ENCODE peak calls at places on chromosomes 12 and 14, in six cellular contexts. R is IMR-90, Z is H9, V is mesenchymal stem cell, W is neuronal stem cell, O is trophoblast cell. P is an unnamed sample.

GRCh38 chr12:90338365-90338764 is 616.6 kb downstream of the CCER1 start:
- DNase-seq in Z (no peak), R (no peak), V (no peak), W (no peak), O (no peak), P (peak; percentile 73)

GRCh38 chr12:97465012-97465345 is 2.4 kb downstream of the RMST start:
- DNase-seq in R (no peak), W (no peak), V (no peak), Z (peak; percentile 83), O (no peak), P (peak; percentile 47)

GRCh38 chr12:52415870-52416750 is 10.0 kb upstream of the KRT82 start:
- DNase-seq in Z (no peak), O (peak; percentile 89), R (peak; percentile 71), V (peak; percentile 81), W (no peak), P (no peak)

GRCh38 chr12:110906088-110906487 is 14.3 kb downstream of the MYL2 start:
- DNase-seq in Z (no peak), O (peak; percentile 34), W (no peak), R (no peak), V (no peak), P (no peak)

GRCh38 chr12:93793983-93794382 is 116.8 kb downstream of the CRADD start:
- DNase-seq in O (no peak), V (no peak), Z (no peak), R (peak; percentile 85), W (no peak), P (no peak)

GRCh38 chr14:95136631-95137030 is 20.7 kb downstream of the DICER1 start:
- DNase-seq in W (no peak), V (peak; percentile 24), O (no peak), Z (no peak), R (peak; percentile 23), P (no peak)

GRCh38 chr14:73339846-73340565 is 102.7 kb downstream of the PAPLN start:
- DNase-seq in W (no peak), V (no peak), O (peak; percentile 22), Z (no peak), R (no peak), P (peak; percentile 92)

GRCh38 chr12:2462087-2462486 is 332.7 kb upstream of the FKBP4 start:
- DNase-seq in O (no peak), V (no peak), W (no peak), R (no peak), Z (no peak), P (no peak)

GRCh38 chr14:68791078-68791983 is 1.5 kb downstream of the ZFP36L1 start:
- DNase-seq in W (no peak), O (peak; percentile 17), Z (no peak), V (peak; percentile 47), R (no peak), P (peak; percentile 55)

GRCh38 chr12:25307818-25308217 is 57.1 kb upstream of the KRAS start:
- DNase-seq in Z (no peak), R (peak; percentile 81), V (no peak), W (no peak), O (no peak), P (no peak)

GRCh38 chr12:131471271-131471905 is 239.5 kb upstream of the SFSWAP start:
- DNase-seq in Z (no peak), V (no peak), R (no peak), O (no peak), W (no peak), P (peak; percentile 41)

GRCh38 chr14:83741269-83741668 is 1788.7 kb upstream of the FLRT2 start:
- DNase-seq in Z (no peak), O (no peak), R (no peak), W (no peak), V (no peak), P (no peak)

GRCh38 chr12:64402181-64402580 is 2.0 kb upstream of the XPOT start:
- DNase-seq in V (no peak), W (no peak), O (no peak), R (no peak), Z (no peak), P (no peak)

GRCh38 chr12:53225635-53226424 is 6.2 kb downstream of the RARG start:
- DNase-seq in Z (peak; percentile 55), V (no peak), W (no peak), O (no peak), R (no peak), P (peak; percentile 54)

GRCh38 chr14:91876492-91876891 is 9.2 kb upstream of the TC2N start:
- DNase-seq in O (no peak), R (no peak), V (no peak), W (no peak), Z (no peak), P (no peak)

GRCh38 chr12:40058721-40059190 is 47.1 kb downstream of the SLC2A13 start:
- DNase-seq in R (peak; percentile 5), Z (no peak), V (peak; percentile 15), W (no peak), O (peak; percentile 79), P (no peak)
- H3K18ac ChIP-seq in R (no peak overlapping the region), Z (no peak overlapping the region), V (no peak overlapping the region), W (no peak overlapping the region), O (no peak overlapping the region), P (no peak overlapping the region)

GRCh38 chr12:89225401-89225800 is 126.9 kb downstream of the DUSP6 start:
- DNase-seq in R (peak; percentile 78), V (peak; percentile 70), Z (peak; percentile 41), W (no peak), O (peak; percentile 42), P (peak; percentile 85)
- H3K18ac ChIP-seq in R (peak overlapping the region; percentile 19), V (no peak overlapping the region), Z (peak overlapping the region; percentile 66), W (no peak overlapping the region), O (no peak overlapping the region), P (peak overlapping the region; percentile 44)

GRCh38 chr14:33356167-33356566 is 417.5 kb downstream of the NPAS3 start:
- DNase-seq in V (no peak), W (no peak), O (no peak), Z (no peak), R (no peak), P (no peak)
- H3K18ac ChIP-seq in V (no peak overlapping the region), W (no peak overlapping the region), O (no peak overlapping the region), Z (no peak overlapping the region), R (no peak overlapping the region), P (no peak overlapping the region)

GRCh38 chr12:121805171-121805687 is 1.4 kb downstream of the SETD1B start:
- DNase-seq in Z (no peak), W (no peak), V (peak; percentile 72), R (no peak), O (peak; percentile 38), P (peak; percentile 68)
- H3K18ac ChIP-seq in Z (no peak overlapping the region), W (peak overlapping the region; percentile 96), V (peak overlapping the region; percentile 14), R (peak overlapping the region; percentile 38), O (peak overlapping the region; percentile 89), P (peak overlapping the region; percentile 97)

GRCh38 chr12:32098112-32098511 is 8.5 kb upstream of the BICD1 start:
- DNase-seq in W (no peak), V (no peak), R (no peak), Z (no peak), O (no peak), P (no peak)

GRCh38 chr12:32102234-32102633 is 4.4 kb upstream of the BICD1 start:
- DNase-seq in R (no peak), O (no peak), V (no peak), W (no peak), Z (no peak), P (no peak)

GRCh38 chr12:32100888-32101287 is 5.8 kb upstream of the BICD1 start:
- DNase-seq in R (no peak), W (no peak), O (peak; percentile 50), Z (no peak), V (no peak), P (no peak)

GRCh38 chr12:32104572-32105355 is 1.9 kb upstream of the BICD1 start:
- DNase-seq in Z (no peak), V (no peak), R (no peak), O (no peak), W (no peak), P (no peak)

GRCh38 chr12:32100361-32100760 is 6.3 kb upstream of the BICD1 start:
- DNase-seq in W (no peak), R (no peak), O (no peak), Z (no peak), V (no peak), P (no peak)
- H3K18ac ChIP-seq in W (peak overlapping the region; percentile 4), R (no peak overlapping the region), O (no peak overlapping the region), Z (peak overlapping the region; percentile 69), V (no peak overlapping the region), P (peak overlapping the region; percentile 35)

GRCh38 chr14:70810621-70811020 is 1.3 kb upstream of the MAP3K9 start:
- DNase-seq in R (no peak), O (peak; percentile 17), V (no peak), Z (no peak), W (no peak), P (no peak)

GRCh38 chr14:70811065-70811464 is 1.8 kb upstream of the MAP3K9 start:
- DNase-seq in O (no peak), R (peak; percentile 8), Z (no peak), W (no peak), V (no peak), P (no peak)

GRCh38 chr14:70809238-70810214 is at the start of gene MAP3K9:
- DNase-seq in W (peak; percentile 97), Z (peak; percentile 100), O (peak; percentile 97), V (peak; percentile 60), R (peak; percentile 26), P (peak; percentile 100)

GRCh38 chr14:70808402-70809237 is 693 bp downstream of the MAP3K9 start:
- DNase-seq in W (peak; percentile 51), V (no peak), R (no peak), O (peak; percentile 78), Z (peak; percentile 67), P (peak; percentile 37)

DNA sequence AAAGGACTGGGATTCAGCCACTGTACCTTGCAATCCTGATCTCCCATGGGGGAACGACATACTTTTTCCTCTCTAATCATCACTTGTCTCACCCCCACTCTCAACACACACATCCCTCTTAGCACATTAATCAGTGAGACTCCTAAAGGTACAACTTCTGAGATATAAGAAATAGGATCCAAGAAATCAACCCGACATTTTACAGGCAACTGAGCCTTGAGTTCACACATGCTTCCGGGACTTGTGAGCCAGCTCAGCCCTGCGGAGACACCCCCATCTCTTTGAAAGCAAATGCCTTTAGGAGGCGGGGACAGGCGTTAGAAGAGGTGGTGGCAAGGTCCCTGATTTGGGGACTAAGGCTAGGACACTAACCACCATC is 1.3 kb downstream of the MAP3K9 start:
- DNase-seq in O (no peak), Z (peak; percentile 78), R (no peak), V (no peak), W (no peak), P (peak; percentile 91)
- H3K18ac ChIP-seq in O (no peak overlapping the region), Z (no peak overlapping the region), R (no peak overlapping the region), V (no peak overlapping the region), W (no peak overlapping the region), P (no peak overlapping the region)

GRCh38 chr12:5944688-5945070 is 380 bp downstream of the ANO2 start:
- DNase-seq in Z (no peak), O (peak; percentile 64), R (no peak), V (no peak), W (no peak), P (peak; percentile 42)
- H3K18ac ChIP-seq in Z (peak overlapping the region; percentile 80), O (no peak overlapping the region), R (no peak overlapping the region), V (no peak overlapping the region), W (peak overlapping the region; percentile 96), P (peak overlapping the region; percentile 47)

DNA sequence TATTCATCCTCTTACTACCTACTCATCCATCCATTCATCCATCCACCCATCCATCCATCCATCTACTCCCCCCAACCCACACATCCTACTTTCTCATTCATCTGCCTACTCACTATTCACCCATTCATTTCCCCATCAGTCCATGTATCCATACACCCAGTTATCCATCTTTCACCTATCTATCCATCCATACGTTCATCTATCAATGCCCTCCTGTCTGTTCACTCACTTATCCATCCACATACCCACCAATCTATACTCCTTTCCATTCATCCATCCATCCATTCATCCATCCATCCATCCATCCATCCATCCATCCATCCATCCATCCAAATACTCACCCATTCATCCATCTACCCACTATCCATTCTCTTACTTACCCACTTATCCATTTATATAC is 117.8 kb upstream of the LHX5 start:
- DNase-seq in O (no peak), R (no peak), Z (no peak), V (no peak), W (no peak), P (no peak)
- H3K18ac ChIP-seq in O (no peak overlapping the region), R (no peak overlapping the region), Z (no peak overlapping the region), V (no peak overlapping the region), W (no peak overlapping the region), P (no peak overlapping the region)